ENCODE peak calls at places on chromosome 2, in eight cellular contexts. K, U, L, R, C, N, E and S are unnamed samples.

GRCh38 chr2:128236491-128237035 is 82.1 kb downstream of the HS6ST1 start:
- DNase-seq in L (peak), K (no peak), R (no peak), C (no peak), N (peak), E (no peak), U (peak), S (peak)

GRCh38 chr2:185291035-185291647 is 447.5 kb upstream of the FSIP2 start:
- DNase-seq in C (peak), N (no peak), U (peak), R (no peak), E (no peak), K (no peak), L (peak), S (peak)

GRCh38 chr2:32895424-32895823 is 51.3 kb upstream of the LTBP1 start:
- DNase-seq in E (no peak), N (no peak), L (peak), K (no peak), U (no peak), C (no peak), R (no peak), S (peak)

GRCh38 chr2:5981241-5982055 is 289.3 kb downstream of the SOX11 start:
- DNase-seq in N (no peak), L (peak), R (no peak), U (no peak), C (peak), K (no peak), E (no peak), S (no peak)

GRCh38 chr2:179724403-179724802 is 137.0 kb downstream of the ZNF385B start:
- DNase-seq in U (no peak), R (no peak), N (no peak), E (no peak), K (no peak), C (no peak), L (no peak), S (no peak)

GRCh38 chr2:144010096-144010495 is 509.8 kb downstream of the ZEB2 start:
- DNase-seq in L (no peak), U (no peak), N (no peak), R (no peak), E (no peak), K (no peak), C (no peak), S (no peak)

GRCh38 chr2:132477962-132478361 is 61.4 kb downstream of the GPR39 start:
- DNase-seq in L (peak), C (no peak), R (no peak), U (peak), E (no peak), N (peak), K (no peak), S (peak)

GRCh38 chr2:215764441-215765048 is 248.8 kb downstream of the MREG start:
- DNase-seq in K (no peak), R (no peak), E (no peak), U (peak), N (peak), C (no peak), L (peak), S (peak)

GRCh38 chr2:149087751-149088150 is 49.3 kb downstream of the LYPD6B start:
- DNase-seq in U (no peak), N (no peak), K (no peak), L (no peak), R (no peak), C (peak), E (no peak), S (no peak)

GRCh38 chr2:113876503-113877387 is 13.1 kb upstream of the ACTR3 start:
- DNase-seq in U (no peak), N (no peak), L (peak), C (peak), K (no peak), R (no peak), E (peak), S (no peak)

GRCh38 chr2:139142252-139142651 is 362.1 kb upstream of the NXPH2 start:
- DNase-seq in R (no peak), N (no peak), C (peak), L (peak), U (peak), E (no peak), K (no peak), S (peak)

GRCh38 chr2:234107861-234108260 is 57.4 kb downstream of the SPP2 start:
- DNase-seq in L (no peak), U (no peak), C (no peak), E (no peak), R (no peak), N (no peak), K (no peak), S (no peak)

GRCh38 chr2:28129955-28130695 is 239.6 kb downstream of the BABAM2 start:
- DNase-seq in U (peak), C (no peak), K (no peak), L (peak), R (no peak), N (no peak), E (no peak), S (no peak)
- TF ChIP-seq CTCF in U (no peak), C (no peak), K (no peak), L (no peak), R (no peak), N (no peak), E (no peak), S (no peak)

GRCh38 chr2:118090387-118091139 is 2.3 kb downstream of the INSIG2 start:
- DNase-seq in K (no peak), C (no peak), E (no peak), L (no peak), U (no peak), R (no peak), N (no peak), S (no peak)
- H3K4me3 ChIP-seq in K (no peak), C (peak), E (no peak), L (no peak), U (no peak), R (no peak), N (no peak), S (peak)

GRCh38 chr2:178195390-178196166 is 1.3 kb downstream of the OSBPL6 start:
- DNase-seq in E (no peak), C (no peak), U (no peak), L (no peak), K (no peak), N (no peak), R (no peak), S (no peak)
- TF ChIP-seq CTCF in E (no peak), C (no peak), U (no peak), L (no peak), K (no peak), N (no peak), R (no peak), S (no peak)

DNA sequence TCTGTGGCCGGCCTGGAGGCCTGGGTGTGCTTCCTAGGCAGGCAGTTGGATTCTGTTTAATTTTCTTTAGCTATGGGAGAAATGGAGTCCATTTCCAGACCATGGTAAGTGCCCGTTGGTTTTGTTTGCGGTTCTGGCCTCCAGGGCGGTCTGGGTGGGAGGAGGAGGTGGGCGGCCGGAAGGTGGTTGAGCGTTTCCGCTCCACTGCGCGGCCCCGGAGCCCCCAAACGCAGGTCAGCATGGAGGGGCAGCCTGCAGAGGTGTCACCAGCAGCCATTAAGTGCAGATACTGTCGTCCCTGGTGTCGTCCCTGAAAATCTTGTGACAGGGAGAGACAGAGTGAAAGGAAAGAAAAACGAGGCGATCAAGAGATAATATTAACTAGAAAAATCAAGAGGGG is 303.9 kb downstream of the GBX2 start:
- DNase-seq in U (no peak), N (no peak), R (no peak), L (no peak), E (no peak), C (no peak), K (no peak), S (no peak)
- H3K4me3 ChIP-seq in U (no peak), N (no peak), R (no peak), L (no peak), E (no peak), C (no peak), K (no peak), S (no peak)

GRCh38 chr2:214492608-214493007 is 81.8 kb downstream of the VWC2L start:
- DNase-seq in U (no peak), E (no peak), N (no peak), K (no peak), R (no peak), C (no peak), L (no peak), S (no peak)

GRCh38 chr2:214484701-214485100 is 73.8 kb downstream of the VWC2L start:
- DNase-seq in K (no peak), R (no peak), N (no peak), E (no peak), C (no peak), U (no peak), L (no peak), S (no peak)

GRCh38 chr2:214489702-214490101 is 78.8 kb downstream of the VWC2L start:
- DNase-seq in L (no peak), C (no peak), U (no peak), R (no peak), E (no peak), N (no peak), K (no peak), S (no peak)

GRCh38 chr2:214492152-214492551 is 81.3 kb downstream of the VWC2L start:
- DNase-seq in L (no peak), K (no peak), R (no peak), E (no peak), C (no peak), U (no peak), N (no peak), S (no peak)

GRCh38 chr2:214489181-214489580 is 78.3 kb downstream of the VWC2L start:
- DNase-seq in L (no peak), E (no peak), C (peak), N (no peak), U (no peak), R (no peak), K (no peak), S (no peak)
- TF ChIP-seq CTCF in L (no peak), E (no peak), C (peak), N (no peak), U (no peak), R (no peak), K (no peak), S (no peak)

DNA sequence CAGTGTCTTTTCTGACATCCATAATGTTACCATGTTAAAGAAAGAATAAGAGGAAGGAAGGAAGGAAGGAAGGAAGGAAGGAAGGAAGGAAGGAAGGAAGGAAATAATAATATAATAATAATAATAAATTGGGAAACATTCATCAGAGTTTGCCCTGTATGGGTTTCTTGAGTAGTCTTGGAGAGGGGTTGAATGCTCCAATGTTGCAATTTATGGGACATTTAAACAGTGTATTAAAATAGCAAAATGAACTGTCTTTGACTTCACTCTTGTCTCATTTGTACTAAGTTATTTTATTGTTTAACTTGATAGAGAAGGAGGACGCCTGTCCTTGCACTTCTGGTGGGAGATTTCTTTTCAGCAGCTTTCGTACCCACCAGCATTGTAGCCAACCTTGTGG is 277.7 kb downstream of the RNF144A start:
- DNase-seq in C (no peak), N (no peak), E (no peak), R (no peak), L (no peak), U (no peak), K (no peak), S (no peak)
- H3K4me3 ChIP-seq in C (no peak), N (no peak), E (no peak), R (no peak), L (no peak), U (no peak), K (no peak), S (no peak)

GRCh38 chr2:19416083-19416482 is 57.7 kb upstream of the OSR1 start:
- DNase-seq in U (no peak), C (no peak), L (no peak), R (no peak), E (no peak), N (no peak), K (no peak), S (no peak)

GRCh38 chr2:19419211-19419880 is 60.9 kb upstream of the OSR1 start:
- DNase-seq in C (no peak), U (no peak), N (no peak), E (no peak), L (no peak), K (no peak), R (no peak), S (no peak)

DNA sequence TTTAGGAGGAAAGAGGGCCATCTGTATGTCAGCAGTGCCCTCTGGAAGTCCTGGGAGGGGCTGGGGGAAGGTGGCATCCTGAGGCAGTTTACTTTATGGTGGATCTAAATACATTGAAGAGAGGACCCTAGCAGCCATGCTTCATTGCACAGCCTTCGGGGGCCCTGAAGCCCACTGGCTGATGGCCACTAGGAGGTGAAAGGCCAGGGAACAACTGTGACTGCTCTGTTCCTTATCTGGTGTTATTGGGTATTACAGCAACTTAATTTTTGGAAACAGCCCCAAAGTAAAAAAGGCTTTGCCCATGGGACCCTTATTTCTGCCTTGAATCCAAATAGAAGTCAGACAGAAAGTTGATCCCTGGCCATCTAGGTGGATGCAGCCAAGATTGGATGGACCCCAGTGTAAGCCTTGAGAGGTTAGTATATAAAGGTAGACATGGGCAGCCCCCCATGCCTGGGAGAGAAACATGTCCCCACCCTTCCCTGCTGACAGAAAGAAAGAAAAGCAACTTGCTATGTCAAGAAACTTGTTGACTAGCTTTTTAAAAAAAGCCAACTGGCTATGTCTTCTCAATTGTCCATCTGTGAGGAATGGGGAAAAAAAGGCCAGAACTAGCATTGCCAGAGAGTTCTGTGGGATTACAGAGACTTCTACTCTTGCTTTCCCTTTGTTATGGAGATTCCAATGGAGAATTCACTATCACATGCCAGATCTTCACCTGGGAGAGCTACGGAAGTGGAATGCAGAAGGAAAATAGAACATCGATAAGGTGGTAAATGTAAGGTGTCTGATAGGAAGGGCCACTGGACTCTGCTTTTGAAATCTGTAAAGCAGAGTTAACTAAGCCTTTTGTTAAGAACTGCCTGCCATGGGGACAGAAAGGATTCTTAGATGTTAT is 58.6 kb upstream of the OSR1 start:
- DNase-seq in L (no peak), K (no peak), N (no peak), C (peak), R (no peak), U (no peak), E (no peak), S (no peak)
- TF ChIP-seq CTCF in L (no peak), K (no peak), N (no peak), C (no peak), R (no peak), U (no peak), E (no peak), S (no peak)

GRCh38 chr2:189168876-189169499 is 10.6 kb downstream of the COL5A2 start:
- DNase-seq in N (no peak), K (no peak), C (no peak), U (peak), R (no peak), E (no peak), L (peak), S (no peak)

GRCh38 chr2:189162566-189162965 is 17.0 kb downstream of the COL5A2 start:
- DNase-seq in L (no peak), C (no peak), K (no peak), U (no peak), E (no peak), R (no peak), N (no peak), S (no peak)

GRCh38 chr2:189163889-189164288 is 15.7 kb downstream of the COL5A2 start:
- DNase-seq in K (no peak), L (peak), R (no peak), E (no peak), U (peak), N (no peak), C (no peak), S (peak)

GRCh38 chr2:189164732-189165131 is 14.8 kb downstream of the COL5A2 start:
- DNase-seq in L (peak), U (peak), R (peak), N (no peak), K (no peak), E (no peak), C (no peak), S (peak)

GRCh38 chr2:189165656-189166380 is 13.7 kb downstream of the COL5A2 start:
- DNase-seq in U (peak), R (no peak), N (no peak), K (no peak), E (no peak), C (no peak), L (peak), S (no peak)
- H3K4me3 ChIP-seq in U (no peak), R (no peak), N (no peak), K (no peak), E (no peak), C (no peak), L (no peak), S (no peak)

DNA sequence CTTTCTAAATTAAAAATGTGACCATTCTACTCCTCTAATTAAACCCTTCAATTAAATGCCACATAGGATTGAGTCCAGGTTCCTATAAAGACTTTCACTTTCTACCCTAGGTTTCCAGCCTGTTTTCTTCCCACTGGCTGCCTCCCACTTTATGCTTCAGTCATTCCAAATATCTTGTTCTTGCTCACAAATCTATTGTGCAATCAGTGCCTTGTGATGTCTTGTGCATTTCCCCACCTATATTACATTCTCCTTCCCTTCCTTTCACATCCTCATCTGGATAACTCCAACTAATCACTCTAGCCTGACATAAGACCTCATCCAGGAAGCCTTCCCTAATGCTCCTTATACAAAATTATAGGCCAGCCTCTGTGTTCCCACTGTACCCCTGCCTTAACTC is 281.7 kb upstream of the LRATD1 start:
- DNase-seq in R (no peak), U (peak), L (no peak), C (no peak), K (no peak), N (no peak), E (no peak), S (no peak)
- TF ChIP-seq CTCF in R (no peak), U (no peak), L (no peak), C (no peak), K (no peak), N (no peak), E (no peak), S (no peak)